ENCODE peak calls at places on chromosomes 3 and 15, in four cellular contexts. L, N, Z and J are unnamed samples.

GRCh38 chr15:73952913-73953750 is 26.9 kb downstream of the LOXL1 start:
- DNase-seq in L (peak), N (peak), Z (no peak), J (no peak)

GRCh38 chr3:37619568-37619967 is 242.1 kb upstream of the CTDSPL start:
- DNase-seq in L (no peak), N (no peak), Z (no peak), J (no peak)

GRCh38 chr3:14862661-14863230 is 44.0 kb downstream of the FGD5 start:
- DNase-seq in L (no peak), N (no peak), Z (no peak), J (no peak)

GRCh38 chr3:62041681-62042080 is 331.7 kb downstream of the FEZF2 start:
- DNase-seq in L (no peak), N (no peak), Z (no peak), J (no peak)

GRCh38 chr3:56468184-56469106 is at the start of gene ERC2:
- DNase-seq in L (peak), N (peak), Z (no peak), J (no peak)

GRCh38 chr15:64600794-64601193 is 140.4 kb downstream of the ZNF609 start:
- DNase-seq in L (no peak), N (no peak), Z (no peak), J (no peak)

GRCh38 chr3:47047673-47048072 is 68.2 kb downstream of the NBEAL2 start:
- DNase-seq in L (no peak), N (no peak), Z (no peak), J (no peak)

GRCh38 chr3:45968706-45969105 is 25.4 kb downstream of the CXCR6 start:
- DNase-seq in L (peak), N (no peak), Z (no peak), J (no peak)

GRCh38 chr3:186021673-186022362 is 84.0 kb upstream of the TRA2B start:
- DNase-seq in L (peak), N (no peak), Z (no peak), J (no peak)

DNA sequence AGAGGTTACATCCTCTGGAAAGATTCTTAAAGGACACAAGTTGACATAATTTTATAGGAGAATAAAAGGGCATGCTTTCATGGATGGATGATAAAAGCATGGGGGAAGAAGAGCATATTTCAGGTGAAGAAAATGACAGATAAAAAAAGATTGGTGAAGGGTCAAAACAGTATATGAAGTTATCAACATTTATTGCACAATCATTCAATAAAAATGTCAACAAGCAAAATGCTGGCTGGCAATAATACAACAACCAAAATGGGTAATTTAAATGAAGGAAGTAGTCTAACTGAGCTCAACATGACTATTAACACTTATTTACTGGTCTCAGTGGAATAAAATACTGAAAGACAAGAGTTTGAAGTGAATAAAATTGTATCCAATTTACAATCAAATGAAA is 696.7 kb downstream of the SQOR start:
- DNase-seq in L (no peak), N (no peak), Z (no peak), J (no peak)
- TF ChIP-seq CTCF in L (no peak), N (no peak), Z (no peak), J (no peak)

GRCh38 chr15:43518073-43518761 is 809 bp downstream of the MAP1A start:
- DNase-seq in L (no peak), N (peak), Z (no peak), J (peak)
- TF ChIP-seq CTCF in L (no peak), N (no peak), Z (no peak), J (no peak)

GRCh38 chr3:35946857-35947514 is 307.7 kb downstream of the ARPP21 start:
- DNase-seq in L (no peak), N (no peak), Z (no peak), J (no peak)

GRCh38 chr3:35944915-35945710 is 305.8 kb downstream of the ARPP21 start:
- DNase-seq in L (peak), N (no peak), Z (no peak), J (no peak)

GRCh38 chr3:35950045-35950444 is 310.7 kb downstream of the ARPP21 start:
- DNase-seq in L (no peak), N (no peak), Z (no peak), J (no peak)

DNA sequence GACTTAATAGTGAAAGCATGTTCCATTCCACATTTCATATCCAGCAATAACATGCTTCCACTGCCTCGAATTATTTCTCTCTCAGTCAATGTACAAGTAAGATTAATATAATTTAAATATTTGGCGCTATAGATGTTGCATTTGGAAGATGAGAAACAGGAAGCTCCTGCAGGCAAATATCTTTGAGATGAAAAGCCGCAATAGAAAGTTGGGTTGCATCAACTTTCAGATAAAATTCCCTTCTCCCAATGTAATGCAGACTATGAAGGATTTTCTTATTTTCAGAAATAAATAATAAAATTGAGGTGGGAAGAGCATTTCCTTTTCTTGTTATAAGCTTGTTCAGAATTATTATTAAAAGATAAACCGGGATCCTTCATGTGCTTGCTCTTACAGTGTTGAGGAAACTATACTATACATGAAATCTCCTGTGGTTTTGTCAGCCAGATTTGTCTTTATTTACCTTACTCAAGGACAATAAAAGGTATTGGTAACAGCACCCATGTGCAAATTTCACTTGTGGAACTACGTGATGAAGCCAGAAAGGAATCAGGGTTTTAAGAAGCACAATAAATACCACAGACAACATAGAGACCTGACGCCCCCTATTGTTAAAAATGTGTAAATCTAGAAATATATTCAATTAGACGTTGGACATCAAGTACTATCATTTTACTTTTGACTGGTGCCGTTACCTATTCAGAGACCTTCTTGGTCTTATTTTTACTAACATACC is 307.0 kb downstream of the ARPP21 start:
- DNase-seq in L (peak), N (no peak), Z (no peak), J (peak)
- TF ChIP-seq CTCF in L (peak), N (peak), Z (peak), J (no peak)

GRCh38 chr3:135549928-135550327 is 415.6 kb upstream of the PPP2R3A start:
- DNase-seq in L (no peak), N (no peak), Z (no peak), J (no peak)
- TF ChIP-seq CTCF in L (no peak), N (no peak), Z (no peak), J (no peak)

GRCh38 chr15:71572452-71573053 is 237.8 kb upstream of the NR2E3 start:
- DNase-seq in L (peak), N (no peak), Z (no peak), J (no peak)
- TF ChIP-seq CTCF in L (peak), N (peak), Z (no peak), J (no peak)

DNA sequence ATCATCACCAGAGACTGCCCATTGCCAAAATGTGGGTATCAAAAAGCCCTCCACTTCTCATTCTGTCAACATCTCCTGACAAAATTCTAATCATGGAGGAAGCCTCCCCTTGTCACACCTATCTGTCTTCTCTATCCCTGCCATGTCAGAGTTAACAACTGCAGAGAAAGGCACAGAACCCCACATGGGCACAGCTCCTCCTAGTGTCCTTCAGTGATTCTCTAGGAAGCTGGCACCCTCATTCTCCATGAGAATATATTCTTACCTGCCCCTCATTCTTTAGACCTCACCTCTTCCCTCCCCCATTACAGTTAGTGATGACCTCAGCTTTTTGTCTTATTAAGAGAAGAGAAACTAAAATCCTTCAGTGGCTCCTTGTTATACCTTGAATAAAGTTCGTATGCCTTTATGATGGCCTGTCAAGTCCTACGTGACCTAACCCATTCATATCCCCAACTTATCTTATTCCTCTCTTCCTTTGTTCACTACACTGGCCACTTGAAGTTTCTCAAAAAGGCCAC is 44.6 kb downstream of the NME9 start:
- DNase-seq in L (peak), N (no peak), Z (no peak), J (no peak)
- TF ChIP-seq CTCF in L (peak), N (peak), Z (peak), J (no peak)